ENCODE peak calls at places on chromosome 4, in nine cellular contexts. M is Caco-2; Z is suprapubic skin; I is mammary epithelial cell; F is MM.1S; J is CD8-positive, alpha-beta T cell; R is tibial artery; H is PC-3; B is AG04450. P is an unnamed sample.

GRCh38 chr4:156732634-156733033 is 239.0 kb downstream of the PDGFC start:
- DNase-seq in M (no peak), Z (no peak), I (no peak), F (no peak), J (no peak), R (no peak), H (no peak), B (no peak), P (no peak)

GRCh38 chr4:127622923-127623754 is 9.6 kb upstream of the INTU start:
- DNase-seq in M (peak; percentile 70), Z (no peak), I (peak; percentile 64), F (no peak), J (no peak), R (no peak), H (no peak), B (no peak), P (no peak)

GRCh38 chr4:27472364-27472763 is 611.7 kb downstream of the STIM2 start:
- DNase-seq in M (no peak), Z (no peak), I (no peak), F (no peak), J (no peak), R (no peak), H (no peak), B (no peak), P (no peak)

GRCh38 chr4:37999000-37999745 is 39.0 kb downstream of the PTTG2 start:
- DNase-seq in M (no peak), Z (no peak), I (no peak), F (peak; percentile 41), J (no peak), R (no peak), H (no peak), B (no peak), P (no peak)

GRCh38 chr4:1469043-1469442 is 62.8 kb upstream of the NKX1-1 start:
- DNase-seq in M (no peak), Z (peak; percentile 67), I (no peak), F (no peak), J (no peak), R (no peak), H (no peak), B (no peak), P (no peak)

GRCh38 chr4:15303052-15303641 is 124.7 kb upstream of the C1QTNF7 start:
- DNase-seq in M (no peak), Z (no peak), I (peak; percentile 40), F (no peak), J (no peak), R (no peak), H (peak; percentile 82), B (peak; percentile 33), P (no peak)

GRCh38 chr4:336099-336892 is 1.3 kb upstream of the ZNF141 start:
- DNase-seq in M (peak; percentile 50), Z (no peak), I (no peak), F (no peak), J (no peak), R (peak; percentile 71), H (no peak), B (no peak), P (no peak)

GRCh38 chr4:107317596-107317995 is 281.5 kb upstream of the DKK2 start:
- DNase-seq in M (no peak), Z (no peak), I (no peak), F (no peak), J (no peak), R (no peak), H (no peak), B (no peak), P (no peak)

GRCh38 chr4:150216725-150217124 is 138.5 kb downstream of the DCLK2 start:
- DNase-seq in M (no peak), Z (no peak), I (no peak), F (no peak), J (no peak), R (no peak), H (no peak), B (no peak), P (no peak)

GRCh38 chr4:2909583-2909982 is 53.6 kb downstream of the NOP14 start:
- DNase-seq in M (no peak), Z (no peak), I (no peak), F (no peak), J (no peak), R (peak; percentile 57), H (no peak), B (no peak), P (no peak)

GRCh38 chr4:2907706-2908293 is 55.4 kb downstream of the NOP14 start:
- DNase-seq in M (peak; percentile 79), Z (no peak), I (no peak), F (no peak), J (no peak), R (no peak), H (peak; percentile 68), B (no peak), P (no peak)

GRCh38 chr4:2908686-2909085 is 54.5 kb downstream of the NOP14 start:
- DNase-seq in M (no peak), Z (no peak), I (no peak), F (no peak), J (no peak), R (no peak), H (no peak), B (no peak), P (no peak)

GRCh38 chr4:2911868-2912267 is 51.3 kb downstream of the NOP14 start:
- DNase-seq in M (no peak), Z (no peak), I (no peak), F (no peak), J (no peak), R (no peak), H (no peak), B (no peak), P (no peak)

GRCh38 chr4:2910409-2910808 is 52.8 kb downstream of the NOP14 start:
- DNase-seq in M (no peak), Z (no peak), I (no peak), F (no peak), J (no peak), R (no peak), H (no peak), B (no peak), P (no peak)
- TF ChIP-seq CTCF in M (no peak), Z (no peak), I (no peak), F (no peak), J (no peak), R (no peak), H (no peak), B (peak; percentile 19), P (no peak)

DNA sequence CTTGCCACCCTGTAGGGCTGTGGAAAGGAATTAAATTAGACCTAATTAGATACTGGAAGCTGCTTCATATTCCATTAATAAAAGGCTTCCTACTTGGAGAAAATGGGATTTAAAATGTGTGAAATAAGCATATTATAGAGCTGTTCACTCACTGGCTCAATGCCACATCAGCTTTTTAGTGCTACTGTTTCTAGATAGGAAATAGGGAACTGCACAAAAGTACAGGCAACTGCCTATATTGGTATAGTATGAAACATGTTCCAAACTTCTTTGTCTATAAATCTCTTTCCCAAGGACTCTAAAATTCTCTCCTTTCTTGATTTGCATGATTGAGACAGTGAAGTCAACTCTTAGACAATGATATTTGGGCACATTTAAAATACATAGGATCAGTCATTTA is 408.0 kb upstream of the AADAT start:
- DNase-seq in M (no peak), Z (no peak), I (no peak), F (no peak), J (no peak), R (no peak), H (no peak), B (no peak), P (no peak)
- H3K4me3 ChIP-seq in M (no peak overlapping the region), Z (no peak overlapping the region), I (peak overlapping the region; percentile 40), F (peak overlapping the region; percentile 58), J (no peak overlapping the region), R (no peak overlapping the region), H (peak overlapping the region; percentile 71), B (no peak overlapping the region), P (no peak overlapping the region)

GRCh38 chr4:11230888-11231287 is 197.8 kb downstream of the HS3ST1 start:
- DNase-seq in M (no peak), Z (no peak), I (no peak), F (no peak), J (no peak), R (no peak), H (no peak), B (no peak), P (no peak)
- H3K9me3 ChIP-seq in M (no peaks in the 10 kb centered on the region), Z (no peaks in the 10 kb centered on the region), I (no peaks in the 10 kb centered on the region), F (no peaks in the 10 kb centered on the region), J (no peaks in the 10 kb centered on the region), R (no peaks in the 10 kb centered on the region), H (no peaks in the 10 kb centered on the region), B (peaks cover 3% of the 10 kb centered on the region), P (peaks cover 4% of the 10 kb centered on the region)

GRCh38 chr4:6548201-6548881 is 26.6 kb upstream of the MAN2B2 start:
- DNase-seq in M (peak; percentile 55), Z (no peak), I (peak; percentile 37), F (no peak), J (no peak), R (no peak), H (peak; percentile 65), B (no peak), P (no peak)
- TF ChIP-seq CTCF in M (no peak), Z (no peak), I (peak; percentile 26), F (peak; percentile 14), J (no peak), R (no peak), H (peak; percentile 59), B (peak; percentile 49), P (no peak)

GRCh38 chr4:8690216-8690786 is 97.7 kb downstream of the CPZ start:
- DNase-seq in M (no peak), Z (peak; percentile 74), I (no peak), F (no peak), J (no peak), R (peak; percentile 50), H (no peak), B (no peak), P (no peak)
- H3K4me3 ChIP-seq in M (no peak overlapping the region), Z (no peak overlapping the region), I (no peak overlapping the region), F (no peak overlapping the region), J (no peak overlapping the region), R (no peak overlapping the region), H (no peak overlapping the region), B (no peak overlapping the region), P (no peak overlapping the region)

DNA sequence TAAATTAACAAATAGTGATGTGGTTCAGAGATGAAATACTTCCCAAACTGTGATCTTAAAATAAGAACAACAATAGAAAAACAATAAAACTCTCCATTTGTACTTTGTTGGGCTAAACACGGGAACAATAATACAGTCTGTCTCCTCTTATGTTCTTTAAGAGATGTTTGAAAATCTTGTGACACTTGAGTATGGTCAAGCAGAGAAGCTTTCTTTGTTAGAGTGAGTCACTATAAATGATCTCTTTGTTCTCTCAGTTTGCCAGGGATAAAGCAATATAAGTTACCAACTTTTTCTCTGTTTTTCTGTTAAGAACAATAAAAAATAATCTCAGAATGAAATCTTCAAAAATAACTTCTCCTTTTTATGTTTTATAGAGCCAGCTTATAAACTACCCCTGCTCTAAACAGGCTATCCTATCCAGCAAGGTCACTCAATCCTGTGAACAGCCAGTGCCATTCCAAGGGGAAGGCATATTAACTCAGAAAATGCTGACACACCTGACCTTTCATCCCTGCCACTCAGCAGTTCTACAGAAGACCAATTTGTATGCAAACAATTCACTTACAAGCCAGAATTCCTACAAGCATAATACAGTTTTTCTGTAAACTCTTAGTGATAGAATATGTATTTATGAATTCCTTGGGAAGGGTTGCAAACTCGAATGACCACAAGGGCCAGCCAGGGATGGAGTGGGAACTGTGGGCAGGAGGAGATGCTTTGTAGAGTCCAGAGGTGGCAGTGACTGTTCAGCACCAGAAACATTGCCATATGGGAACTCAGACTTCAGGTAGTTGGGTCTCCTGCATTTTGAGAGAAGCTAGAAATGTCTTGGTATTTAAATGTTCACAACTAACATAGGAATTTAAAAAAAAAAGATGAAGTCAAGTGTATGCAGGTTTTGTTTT is 52.2 kb downstream of the AFM start:
- DNase-seq in M (no peak), Z (no peak), I (no peak), F (no peak), J (no peak), R (no peak), H (peak; percentile 23), B (no peak), P (no peak)
- H3K9me3 ChIP-seq in M (no peaks in the 10 kb centered on the region), Z (no peaks in the 10 kb centered on the region), I (no peaks in the 10 kb centered on the region), F (no peaks in the 10 kb centered on the region), J (no peaks in the 10 kb centered on the region), R (no peaks in the 10 kb centered on the region), H (no peaks in the 10 kb centered on the region), B (no peaks in the 10 kb centered on the region), P (no peaks in the 10 kb centered on the region)

GRCh38 chr4:110508827-110509446 is 33.0 kb downstream of the ENPEP start:
- DNase-seq in M (peak; percentile 15), Z (no peak), I (peak; percentile 8), F (peak; percentile 42), J (no peak), R (no peak), H (peak; percentile 48), B (no peak), P (no peak)
- TF ChIP-seq CTCF in M (peak; percentile 36), Z (peak; percentile 9), I (peak; percentile 14), F (peak; percentile 34), J (no peak), R (no peak), H (peak; percentile 55), B (peak; percentile 60), P (no peak)

P was measured in lung.